ENCODE peak calls at places on chromosome 4, in seven cellular contexts. R is foreskin fibroblast, X is nephron progenitor cell, W is fibroblast of pulmonary artery, O is H1, L is ovary, F is cardiac fibroblast. C is an unnamed sample.

GRCh38 chr4:55524844-55525571 is 21.7 kb downstream of the CLOCK start:
- DNase-seq in R (no peak), X (no peak), W (peak), O (no peak), L (no peak), F (peak), C (no peak)

GRCh38 chr4:41784191-41784979 is 35.9 kb upstream of the PHOX2B start:
- DNase-seq in R (no peak), X (no peak), W (no peak), O (no peak), L (no peak), F (no peak), C (no peak)

GRCh38 chr4:129358571-129358970 is 262.6 kb downstream of the C4orf33 start:
- DNase-seq in R (peak), X (no peak), W (peak), O (no peak), L (no peak), F (peak), C (no peak)

GRCh38 chr4:101276661-101277060 is 70.7 kb downstream of the PPP3CA start:
- DNase-seq in R (no peak), X (no peak), W (no peak), O (no peak), L (no peak), F (no peak), C (no peak)

GRCh38 chr4:109703664-109704351 is 563 bp upstream of the CASP6 start:
- DNase-seq in R (no peak), X (no peak), W (peak), O (no peak), L (no peak), F (no peak), C (no peak)

GRCh38 chr4:57866468-57867173 is 756.4 kb upstream of the IGFBP7 start:
- DNase-seq in R (no peak), X (no peak), W (no peak), O (no peak), L (no peak), F (no peak), C (no peak)

GRCh38 chr4:76691767-76692689 is 205.9 kb downstream of the SOWAHB start:
- DNase-seq in R (no peak), X (no peak), W (no peak), O (no peak), L (no peak), F (no peak), C (no peak)

GRCh38 chr4:3013839-3014350 is 50.5 kb downstream of the GRK4 start:
- DNase-seq in R (no peak), X (no peak), W (no peak), O (no peak), L (no peak), F (no peak), C (no peak)

GRCh38 chr4:31343058-31343457 is 622.9 kb downstream of the PCDH7 start:
- DNase-seq in R (no peak), X (no peak), W (peak), O (no peak), L (no peak), F (no peak), C (no peak)

GRCh38 chr4:3059090-3059428 is 15.3 kb downstream of the HTT-AS start:
- DNase-seq in R (no peak), X (no peak), W (no peak), O (no peak), L (no peak), F (no peak), C (no peak)

GRCh38 chr4:153509724-153510123 is 43.6 kb downstream of the TMEM131L start:
- DNase-seq in R (no peak), X (no peak), W (no peak), O (no peak), L (no peak), F (no peak), C (no peak)

GRCh38 chr4:74055096-74055495 is 16.6 kb upstream of the CXCL3 start:
- DNase-seq in R (no peak), X (no peak), W (no peak), O (no peak), L (no peak), F (no peak), C (no peak)

GRCh38 chr4:180751009-180751408 is 1492.2 kb upstream of the TENM3 start:
- DNase-seq in R (no peak), X (no peak), W (peak), O (no peak), L (no peak), F (peak), C (no peak)

GRCh38 chr4:183299464-183299863 is 20.6 kb downstream of the CLDN22 start:
- DNase-seq in R (no peak), X (no peak), W (no peak), O (no peak), L (no peak), F (no peak), C (no peak)

GRCh38 chr4:6548201-6548881 is 26.6 kb upstream of the MAN2B2 start:
- DNase-seq in R (no peak), X (peak), W (peak), O (peak), L (no peak), F (peak), C (no peak)

GRCh38 chr4:101528526-101528925 is 181.2 kb upstream of the PPP3CA start:
- DNase-seq in R (no peak), X (no peak), W (no peak), O (no peak), L (no peak), F (no peak), C (no peak)

GRCh38 chr4:158532556-158533231 is 11.0 kb downstream of the RXFP1 start:
- DNase-seq in R (no peak), X (no peak), W (no peak), O (no peak), L (no peak), F (no peak), C (no peak)

GRCh38 chr4:74041418-74041817 is 2.9 kb upstream of the CXCL3 start:
- DNase-seq in R (no peak), X (no peak), W (no peak), O (no peak), L (no peak), F (no peak), C (no peak)

GRCh38 chr4:136032391-136032790 is 1499.9 kb downstream of the PCDH18 start:
- DNase-seq in R (no peak), X (no peak), W (no peak), O (no peak), L (no peak), F (no peak), C (no peak)

GRCh38 chr4:833731-834367 is 7.9 kb upstream of the CPLX1 start:
- DNase-seq in R (no peak), X (no peak), W (no peak), O (no peak), L (no peak), F (no peak), C (peak)

GRCh38 chr4:167989815-167990214 is 102.5 kb upstream of the ANXA10 start:
- DNase-seq in R (no peak), X (no peak), W (peak), O (no peak), L (no peak), F (peak), C (no peak)

GRCh38 chr4:136793848-136794247 is 738.4 kb downstream of the PCDH18 start:
- DNase-seq in R (no peak), X (no peak), W (no peak), O (no peak), L (no peak), F (peak), C (no peak)

GRCh38 chr4:118338981-118339765 is 13.6 kb downstream of the PRSS12 start:
- DNase-seq in R (peak), X (no peak), W (peak), O (no peak), L (no peak), F (peak), C (no peak)

GRCh38 chr4:79249879-79250503 is 75.9 kb downstream of the NAA11 start:
- DNase-seq in R (no peak), X (no peak), W (no peak), O (no peak), L (no peak), F (no peak), C (no peak)

GRCh38 chr4:80788798-80789197 is 241.7 kb upstream of the BMP3 start:
- DNase-seq in R (no peak), X (no peak), W (peak), O (no peak), L (no peak), F (peak), C (no peak)

GRCh38 chr4:81919238-81919637 is 447.5 kb upstream of the RASGEF1B start:
- DNase-seq in R (no peak), X (no peak), W (peak), O (no peak), L (no peak), F (peak), C (no peak)
- TF ChIP-seq CTCF in R (no peak), X (peak), W (peak), O (peak), L (no peak), F (no peak), C (no peak)

GRCh38 chr4:87121332-87122065 is 98.9 kb downstream of the KLHL8 start:
- DNase-seq in R (no peak), X (no peak), W (no peak), O (no peak), L (no peak), F (peak), C (no peak)

GRCh38 chr4:87119965-87120364 is 100.5 kb downstream of the KLHL8 start:
- DNase-seq in R (no peak), X (no peak), W (no peak), O (no peak), L (no peak), F (peak), C (no peak)

GRCh38 chr4:87118826-87119225 is 101.6 kb downstream of the KLHL8 start:
- DNase-seq in R (no peak), X (no peak), W (peak), O (no peak), L (no peak), F (peak), C (no peak)

GRCh38 chr4:87122252-87122651 is 98.2 kb downstream of the KLHL8 start:
- DNase-seq in R (no peak), X (no peak), W (peak), O (no peak), L (no peak), F (no peak), C (peak)

DNA sequence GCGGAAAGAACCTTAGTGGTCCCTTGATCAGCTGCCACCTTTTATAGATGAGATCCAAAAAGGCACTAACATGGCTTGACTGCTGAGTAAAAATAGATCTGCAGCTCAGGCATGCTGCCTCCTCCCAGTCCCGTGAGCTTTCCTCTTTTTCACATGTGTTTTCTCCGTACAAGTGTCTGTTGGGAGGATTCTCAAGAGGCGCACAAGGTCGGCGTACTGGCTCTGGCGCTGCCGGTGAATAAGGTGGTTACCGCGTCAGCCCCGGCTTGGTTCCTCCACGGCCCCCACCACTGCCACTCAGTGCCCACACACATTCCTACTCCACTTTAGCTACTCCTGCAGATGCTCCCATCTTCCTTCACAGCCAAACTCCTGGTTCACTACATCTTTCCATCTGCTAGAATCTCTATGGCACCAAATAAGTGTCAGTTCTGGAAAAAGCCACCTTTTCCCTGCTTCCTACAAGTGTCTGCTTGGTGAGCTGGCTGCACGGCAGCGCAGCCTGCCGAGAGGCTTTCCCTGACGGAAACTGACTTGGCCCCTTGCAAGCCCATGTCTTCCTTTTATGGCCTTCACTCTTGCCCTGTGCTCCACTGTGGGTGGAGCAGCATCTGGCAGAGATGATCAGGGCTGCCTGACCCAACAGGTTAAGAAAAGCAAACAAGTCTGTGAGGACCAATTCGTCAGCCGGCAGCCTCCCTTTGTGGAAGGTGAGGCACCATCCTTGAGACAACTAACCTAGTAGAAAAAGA is 99.8 kb downstream of the KLHL8 start:
- DNase-seq in R (no peak), X (peak), W (no peak), O (no peak), L (peak), F (peak), C (peak)
- TF ChIP-seq CTCF in R (no peak), X (no peak), W (no peak), O (no peak), L (no peak), F (no peak), C (no peak)

DNA sequence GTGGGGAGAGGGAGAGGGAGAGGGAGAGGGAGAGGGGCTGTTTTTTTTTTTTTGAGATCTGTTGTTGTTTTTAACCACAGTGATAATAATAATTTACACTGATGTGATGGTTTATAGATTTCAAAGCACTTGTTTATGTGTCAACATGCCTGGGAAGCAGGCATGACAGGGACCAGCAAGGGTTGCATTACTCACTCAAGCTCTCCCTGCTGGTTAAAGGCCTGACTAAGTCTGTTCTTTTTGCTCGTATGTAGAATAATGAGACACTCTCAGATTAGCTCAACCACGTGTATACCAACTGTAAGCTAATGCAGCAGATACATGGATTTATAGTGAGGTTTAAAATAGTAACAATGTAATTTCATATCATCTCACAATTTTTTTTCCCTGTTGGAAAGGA is 134.6 kb upstream of the BOD1L1 start:
- DNase-seq in R (no peak), X (no peak), W (peak), O (no peak), L (no peak), F (peak), C (no peak)
- TF ChIP-seq CTCF in R (no peak), X (no peak), W (no peak), O (no peak), L (no peak), F (no peak), C (no peak)

DNA sequence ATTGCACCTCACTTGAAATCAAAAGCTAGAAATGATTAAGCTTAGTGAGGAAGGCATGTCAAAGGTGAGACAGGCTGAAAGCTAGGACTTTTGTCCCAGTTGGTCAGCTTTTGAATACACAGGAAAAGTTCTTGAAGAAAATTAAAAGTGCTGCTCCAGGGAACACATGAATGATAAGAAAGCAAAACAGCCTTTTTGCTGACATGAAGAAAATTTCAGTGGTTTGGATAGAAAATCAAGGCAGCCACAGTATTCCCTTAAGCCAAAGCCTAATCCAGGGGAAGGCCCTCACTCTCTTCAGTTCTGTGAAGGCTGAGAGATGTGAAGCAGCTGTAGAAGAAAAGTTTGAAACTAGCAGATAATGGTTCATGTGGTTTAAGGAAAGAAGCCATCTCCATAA is 150.8 kb downstream of the ADGRL3 start:
- DNase-seq in R (no peak), X (no peak), W (no peak), O (no peak), L (no peak), F (no peak), C (no peak)
- TF ChIP-seq CTCF in R (no peak), X (no peak), W (no peak), O (no peak), L (no peak), F (no peak), C (no peak)

DNA sequence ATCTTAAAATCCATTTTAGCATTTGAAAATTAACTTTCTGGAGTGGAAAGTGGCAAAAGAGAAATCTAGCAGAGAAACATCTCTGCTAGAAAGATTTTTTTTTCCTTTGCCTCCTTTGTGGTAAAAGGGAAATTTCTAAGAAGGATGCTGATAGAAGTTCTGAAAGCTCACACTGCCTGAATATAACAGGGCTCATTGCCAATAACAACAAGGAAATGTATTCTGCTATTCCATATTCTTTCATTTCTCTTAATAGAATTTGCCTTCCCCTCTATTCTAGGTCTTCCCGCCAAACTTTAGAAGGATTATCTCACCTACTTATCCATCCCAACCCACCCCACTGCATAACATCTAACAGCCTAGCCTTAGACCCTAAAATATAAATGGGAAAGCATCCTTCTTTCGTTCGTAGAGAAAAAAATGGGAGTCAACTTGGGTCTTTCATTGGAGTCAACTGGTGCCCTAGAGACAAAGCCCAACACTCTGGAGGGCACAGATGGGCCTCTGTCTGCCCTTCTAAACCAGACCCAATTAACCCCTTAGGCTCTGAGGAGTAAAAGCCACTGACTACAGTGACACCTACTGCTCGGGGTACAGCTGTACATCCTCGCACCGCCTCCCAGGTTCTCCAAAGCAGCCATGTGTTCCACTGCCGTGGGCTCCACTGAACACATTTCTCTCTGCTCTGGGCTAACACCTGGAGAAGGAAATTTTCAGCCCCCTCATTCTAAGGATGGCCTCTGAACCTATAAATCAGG is 103.9 kb downstream of the MAML3 start:
- DNase-seq in R (no peak), X (peak), W (peak), O (no peak), L (no peak), F (peak), C (no peak)
- TF ChIP-seq CTCF in R (peak), X (peak), W (peak), O (peak), L (no peak), F (peak), C (no peak)

GRCh38 chr4:86482296-86482695 is 111.8 kb upstream of the PTPN13 start:
- DNase-seq in R (no peak), X (no peak), W (no peak), O (no peak), L (no peak), F (no peak), C (no peak)

GRCh38 chr4:86484241-86484640 is 109.9 kb upstream of the PTPN13 start:
- DNase-seq in R (no peak), X (no peak), W (no peak), O (no peak), L (no peak), F (no peak), C (no peak)

GRCh38 chr4:86487738-86488137 is 106.4 kb upstream of the PTPN13 start:
- DNase-seq in R (no peak), X (no peak), W (no peak), O (no peak), L (no peak), F (no peak), C (no peak)

GRCh38 chr4:86481429-86481828 is 112.7 kb upstream of the PTPN13 start:
- DNase-seq in R (no peak), X (no peak), W (no peak), O (no peak), L (no peak), F (no peak), C (no peak)

GRCh38 chr4:86482851-86483490 is 111.1 kb upstream of the PTPN13 start:
- DNase-seq in R (no peak), X (peak), W (no peak), O (peak), L (no peak), F (no peak), C (no peak)
- TF ChIP-seq CTCF in R (no peak), X (peak), W (peak), O (peak), L (no peak), F (peak), C (peak)

GRCh38 chr4:1992468-1993168 is 16.2 kb downstream of the NELFA start:
- DNase-seq in R (no peak), X (peak), W (peak), O (peak), L (peak), F (no peak), C (peak)
- TF ChIP-seq CTCF in R (no peak), X (no peak), W (peak), O (peak), L (no peak), F (no peak), C (no peak)

DNA sequence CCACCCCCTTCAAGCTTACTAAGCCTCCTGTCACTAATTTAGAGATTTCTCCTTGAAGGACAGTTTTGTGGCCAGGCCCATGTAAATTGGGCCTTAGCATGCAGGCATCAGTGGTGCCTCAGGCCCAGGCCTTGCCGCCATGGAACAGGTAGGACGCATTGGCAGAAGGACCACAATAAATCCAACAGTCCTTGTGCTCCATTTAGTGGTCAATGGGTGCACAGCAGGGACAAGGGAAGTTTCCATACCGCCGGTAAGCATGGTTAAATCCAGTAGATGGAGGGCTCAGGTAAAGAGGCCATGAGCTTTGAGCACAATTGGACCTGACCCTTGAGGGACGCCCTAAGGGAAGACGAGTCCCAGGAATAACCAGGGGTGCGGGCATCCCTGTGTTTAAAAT is 97.3 kb downstream of the UGT2B28 start:
- DNase-seq in R (no peak), X (no peak), W (no peak), O (no peak), L (no peak), F (no peak), C (no peak)
- TF ChIP-seq CTCF in R (no peak), X (no peak), W (no peak), O (peak), L (no peak), F (no peak), C (no peak)

C was measured in left lung.